ENCODE peak calls at places on chromosomes 16 and 17, in seven cellular contexts. S is cardiac muscle cell; B is AG20443; R is AG09309; N is fibroblast of lung; T is A549; C is stimulated activated CD4-positive, alpha-beta T cell treated with anti-CD3 and anti-CD28 coated beads, Interleukin-15, amount 100 ng/mL, for 24 hours. F is an unnamed sample.

GRCh38 chr16:81448154-81449131 is 3.8 kb downstream of the CMIP start:
- DNase-seq in S (no peak), B (no peak), R (no peak), N (no peak), T (no peak), C (no peak), F (no peak)

GRCh38 chr17:8964801-8965393 is 610 bp downstream of the PIK3R5 start:
- DNase-seq in S (no peak), B (no peak), R (no peak), N (no peak), T (no peak), C (peak; percentile 50), F (no peak)

GRCh38 chr16:85475233-85475632 is 137.9 kb upstream of the GSE1 start:
- DNase-seq in S (no peak), B (peak; percentile 36), R (no peak), N (no peak), T (no peak), C (no peak), F (no peak)

GRCh38 chr17:75549246-75550138 is 24.0 kb downstream of the LLGL2 start:
- DNase-seq in S (no peak), B (no peak), R (no peak), N (no peak), T (peak; percentile 74), C (no peak), F (no peak)

GRCh38 chr16:68786685-68787418 is 49.8 kb downstream of the CDH1 start:
- DNase-seq in S (peak; percentile 64), B (peak; percentile 48), R (peak; percentile 24), N (peak; percentile 41), T (no peak), C (no peak), F (no peak)

GRCh38 chr17:58136669-58137279 is 11.4 kb upstream of the OR4D1 start:
- DNase-seq in S (peak; percentile 2), B (no peak), R (no peak), N (no peak), T (peak; percentile 57), C (no peak), F (no peak)

GRCh38 chr17:55264273-55264639 is 504 bp upstream of the HLF start:
- DNase-seq in S (no peak), B (no peak), R (no peak), N (no peak), T (no peak), C (no peak), F (no peak)

GRCh38 chr17:50943575-50943933 is 77.4 kb upstream of the TOB1 start:
- DNase-seq in S (no peak), B (no peak), R (no peak), N (no peak), T (no peak), C (peak; percentile 26), F (no peak)

GRCh38 chr16:6946802-6947201 is 385.8 kb upstream of the RBFOX1 start:
- DNase-seq in S (no peak), B (no peak), R (no peak), N (no peak), T (no peak), C (no peak), F (no peak)

GRCh38 chr17:49344914-49345313 is 17.1 kb downstream of the ZNF652 start:
- DNase-seq in S (peak; percentile 48), B (no peak), R (no peak), N (no peak), T (no peak), C (no peak), F (no peak)

GRCh38 chr16:12339686-12340085 is 363.2 kb downstream of the SNX29 start:
- DNase-seq in S (no peak), B (peak; percentile 73), R (no peak), N (no peak), T (no peak), C (no peak), F (no peak)